ENCODE peak calls at places on chromosomes 5 and 9, in seven cellular contexts. One of them, this sample, is unnamed.

GRCh38 chr5:334903-335739 is 13.6 kb downstream of the AHRR start:
- DNase-seq in heart left ventricle: no peak
- DNase-seq in nucleus accumbens: no peak
- DNase-seq in HCEC 1CT: no peak
- DNase-seq in HTR-8/SVneo: no peak
- DNase-seq in coronary artery: no peak
- DNase-seq in T1000: no peak
- DNase-seq in this sample: no peak

GRCh38 chr5:142906863-142907671 is 136.9 kb downstream of the ARHGAP26 start:
- DNase-seq in heart left ventricle: no peak
- DNase-seq in nucleus accumbens: no peak
- DNase-seq in HCEC 1CT: no peak
- DNase-seq in HTR-8/SVneo: no peak
- DNase-seq in coronary artery: no peak
- DNase-seq in T1000: no peak
- DNase-seq in this sample: no peak

GRCh38 chr5:10140195-10140973 is 109.3 kb downstream of the ATPSCKMT start:
- DNase-seq in heart left ventricle: no peak
- DNase-seq in nucleus accumbens: no peak
- DNase-seq in HCEC 1CT: peak; percentile 17
- DNase-seq in HTR-8/SVneo: peak; percentile 37
- DNase-seq in coronary artery: no peak
- DNase-seq in T1000: no peak
- DNase-seq in this sample: no peak

GRCh38 chr5:103275851-103276250 is 17.3 kb downstream of the MACIR start:
- DNase-seq in heart left ventricle: no peak
- DNase-seq in nucleus accumbens: no peak
- DNase-seq in HCEC 1CT: no peak
- DNase-seq in HTR-8/SVneo: no peak
- DNase-seq in coronary artery: no peak
- DNase-seq in T1000: no peak
- DNase-seq in this sample: no peak

GRCh38 chr5:72379936-72380335 is 59.8 kb downstream of the PTCD2 start:
- DNase-seq in heart left ventricle: no peak
- DNase-seq in nucleus accumbens: no peak
- DNase-seq in HCEC 1CT: no peak
- DNase-seq in HTR-8/SVneo: no peak
- DNase-seq in coronary artery: no peak
- DNase-seq in T1000: peak; percentile 14
- DNase-seq in this sample: no peak

GRCh38 chr5:1510631-1511030 is 13.1 kb downstream of the LPCAT1 start:
- DNase-seq in heart left ventricle: no peak
- DNase-seq in nucleus accumbens: no peak
- DNase-seq in HCEC 1CT: no peak
- DNase-seq in HTR-8/SVneo: no peak
- DNase-seq in coronary artery: peak; percentile 69
- DNase-seq in T1000: no peak
- DNase-seq in this sample: no peak

GRCh38 chr9:72952914-72953313 is at the start of gene ALDH1A1:
- DNase-seq in heart left ventricle: no peak
- DNase-seq in nucleus accumbens: no peak
- DNase-seq in HCEC 1CT: no peak
- DNase-seq in HTR-8/SVneo: no peak
- DNase-seq in coronary artery: no peak
- DNase-seq in T1000: no peak
- DNase-seq in this sample: no peak

GRCh38 chr5:3009605-3010004 is 258.1 kb upstream of the IRX2 start:
- DNase-seq in heart left ventricle: no peak
- DNase-seq in nucleus accumbens: no peak
- DNase-seq in HCEC 1CT: no peak
- DNase-seq in HTR-8/SVneo: no peak
- DNase-seq in coronary artery: peak; percentile 9
- DNase-seq in T1000: no peak
- DNase-seq in this sample: no peak

GRCh38 chr5:168978015-168978414 is 322.9 kb downstream of the SLIT3 start:
- DNase-seq in heart left ventricle: no peak
- DNase-seq in nucleus accumbens: no peak
- DNase-seq in HCEC 1CT: no peak
- DNase-seq in HTR-8/SVneo: no peak
- DNase-seq in coronary artery: no peak
- DNase-seq in T1000: peak; percentile 1
- DNase-seq in this sample: no peak

GRCh38 chr5:32953694-32954093 is 242.6 kb downstream of the NPR3 start:
- DNase-seq in heart left ventricle: no peak
- DNase-seq in nucleus accumbens: no peak
- DNase-seq in HCEC 1CT: no peak
- DNase-seq in HTR-8/SVneo: no peak
- DNase-seq in coronary artery: no peak
- DNase-seq in T1000: no peak
- DNase-seq in this sample: no peak

GRCh38 chr5:173196133-173196952 is 38.7 kb downstream of the NKX2-5 start:
- DNase-seq in heart left ventricle: no peak
- DNase-seq in nucleus accumbens: no peak
- DNase-seq in HCEC 1CT: no peak
- DNase-seq in HTR-8/SVneo: no peak
- DNase-seq in coronary artery: no peak
- DNase-seq in T1000: no peak
- DNase-seq in this sample: no peak

GRCh38 chr5:54785729-54786548 is 199.5 kb downstream of the ESM1 start:
- DNase-seq in heart left ventricle: peak; percentile 74
- DNase-seq in nucleus accumbens: peak; percentile 7
- DNase-seq in HCEC 1CT: no peak
- DNase-seq in HTR-8/SVneo: no peak
- DNase-seq in coronary artery: no peak
- DNase-seq in T1000: no peak
- DNase-seq in this sample: no peak